ENCODE peak calls at places on chromosomes 16 and 17, in eight cellular contexts. O is left ventricle myocardium inferior; A is adrenal gland; Y is mammary epithelial cell; V is psoas muscle; W is body of pancreas; U is CD8-positive, alpha-beta T cell; S is cardiac muscle cell. P is an unnamed sample.

GRCh38 chr17:71251276-71251675 is 869.5 kb upstream of the SOX9 start:
- DNase-seq in O (no peak), A (no peak), Y (peak; percentile 27), V (no peak), W (no peak), U (no peak), S (no peak), P (no peak)

GRCh38 chr17:4536742-4537411 is 18.3 kb downstream of the MYBBP1A start:
- DNase-seq in O (peak; percentile 42), A (no peak), Y (no peak), V (peak; percentile 70), W (no peak), U (no peak), S (peak; percentile 71), P (no peak)

GRCh38 chr16:72940886-72941285 is 107.0 kb downstream of the ZFHX3 start:
- DNase-seq in O (no peak), A (no peak), Y (no peak), V (no peak), W (no peak), U (no peak), S (no peak), P (no peak)

GRCh38 chr16:56369202-56369601 is 56.1 kb downstream of the AMFR start:
- DNase-seq in O (no peak), A (no peak), Y (no peak), V (no peak), W (peak; percentile 64), U (no peak), S (no peak), P (peak; percentile 80)

GRCh38 chr17:76261421-76262215 is 3.5 kb upstream of the UBALD2 start:
- DNase-seq in O (no peak), A (no peak), Y (no peak), V (no peak), W (no peak), U (no peak), S (no peak), P (no peak)

GRCh38 chr17:59154335-59154720 is 658 bp downstream of the SKA2 start:
- DNase-seq in O (no peak), A (peak; percentile 54), Y (peak; percentile 64), V (peak; percentile 58), W (peak; percentile 40), U (peak; percentile 17), S (peak; percentile 62), P (peak; percentile 37)

GRCh38 chr16:4691666-4692412 is 1.5 kb upstream of the NUDT16L1 start:
- DNase-seq in O (no peak), A (no peak), Y (no peak), V (peak; percentile 55), W (no peak), U (no peak), S (no peak), P (no peak)

GRCh38 chr16:78142784-78143183 is 43.3 kb downstream of the WWOX start:
- DNase-seq in O (no peak), A (no peak), Y (no peak), V (no peak), W (no peak), U (no peak), S (peak; percentile 2), P (no peak)

GRCh38 chr16:3175157-3176153 is 12.5 kb upstream of the OR1F1 start:
- DNase-seq in O (no peak), A (no peak), Y (peak; percentile 78), V (no peak), W (no peak), U (no peak), S (peak; percentile 40), P (no peak)

GRCh38 chr17:4332296-4332970 is 34.0 kb downstream of the UBE2G1 start:
- DNase-seq in O (no peak), A (no peak), Y (peak; percentile 42), V (no peak), W (no peak), U (no peak), S (no peak), P (no peak)

GRCh38 chr16:84180519-84181140 is 6.2 kb downstream of the TAF1C start:
- DNase-seq in O (peak; percentile 62), A (peak; percentile 9), Y (no peak), V (no peak), W (no peak), U (no peak), S (no peak), P (no peak)

GRCh38 chr17:43778337-43779144 is at the start of gene DUSP3:
- DNase-seq in O (peak; percentile 95), A (peak; percentile 98), Y (peak; percentile 88), V (peak; percentile 98), W (peak; percentile 98), U (peak; percentile 53), S (peak; percentile 95), P (peak; percentile 98)

GRCh38 chr16:66406534-66407368 is 20.3 kb upstream of the BEAN1 start:
- DNase-seq in O (peak; percentile 89), A (peak; percentile 86), Y (peak; percentile 68), V (peak; percentile 91), W (peak; percentile 82), U (peak; percentile 90), S (peak; percentile 75), P (peak; percentile 89)

GRCh38 chr16:47311738-47312505 is 148.9 kb downstream of the ITFG1 start:
- DNase-seq in O (no peak), A (no peak), Y (peak; percentile 66), V (no peak), W (no peak), U (no peak), S (peak; percentile 8), P (no peak)

GRCh38 chr16:84086996-84087395 is 29.7 kb downstream of the MBTPS1 start:
- DNase-seq in O (no peak), A (no peak), Y (no peak), V (no peak), W (no peak), U (no peak), S (no peak), P (no peak)

GRCh38 chr16:57504491-57504890 is 18.2 kb upstream of the DOK4 start:
- DNase-seq in O (no peak), A (no peak), Y (no peak), V (peak; percentile 7), W (no peak), U (no peak), S (no peak), P (no peak)

GRCh38 chr16:50102046-50102756 is 36.4 kb downstream of the HEATR3 start:
- DNase-seq in O (no peak), A (no peak), Y (peak; percentile 58), V (no peak), W (no peak), U (no peak), S (peak; percentile 10), P (no peak)

GRCh38 chr16:74726056-74726455 is 25.4 kb upstream of the MLKL start:
- DNase-seq in O (no peak), A (no peak), Y (no peak), V (peak; percentile 14), W (no peak), U (no peak), S (no peak), P (no peak)

GRCh38 chr16:13984794-13985193 is 64.8 kb downstream of the ERCC4 start:
- DNase-seq in O (no peak), A (no peak), Y (no peak), V (no peak), W (no peak), U (no peak), S (no peak), P (no peak)

GRCh38 chr17:54620380-54620978 is 280.2 kb upstream of the TOM1L1 start:
- DNase-seq in O (no peak), A (no peak), Y (no peak), V (no peak), W (no peak), U (no peak), S (no peak), P (no peak)

GRCh38 chr16:27439273-27440018 is 37.5 kb downstream of the IL21R start:
- DNase-seq in O (no peak), A (no peak), Y (no peak), V (no peak), W (no peak), U (no peak), S (no peak), P (no peak)

DNA sequence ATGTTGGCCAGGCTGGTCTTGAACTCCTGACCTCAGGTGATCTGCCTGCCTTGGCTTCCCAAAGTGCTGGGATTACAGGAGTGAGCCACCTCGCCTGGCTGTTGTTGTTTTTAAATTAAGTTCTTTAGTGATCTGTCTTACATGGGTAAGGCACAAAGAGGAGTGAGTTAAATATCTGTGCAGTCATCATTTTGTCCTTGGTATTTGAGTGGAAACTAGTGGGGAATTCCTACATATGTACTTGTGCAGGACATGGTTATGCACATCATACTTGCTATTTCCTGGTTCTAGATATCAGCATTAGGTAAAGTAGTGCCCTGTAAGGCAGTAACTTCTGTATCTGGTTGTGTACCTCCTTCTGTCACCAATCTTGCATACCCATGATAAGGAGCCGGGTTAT is 3.7 kb downstream of the KPNB1 start:
- DNase-seq in O (no peak), A (no peak), Y (no peak), V (no peak), W (no peak), U (no peak), S (no peak), P (no peak)
- TF ChIP-seq CTCF in O (no peak), A (no peak), Y (no peak), V (no peak), W (no peak), U (no peak), S (no peak), P (no peak)

DNA sequence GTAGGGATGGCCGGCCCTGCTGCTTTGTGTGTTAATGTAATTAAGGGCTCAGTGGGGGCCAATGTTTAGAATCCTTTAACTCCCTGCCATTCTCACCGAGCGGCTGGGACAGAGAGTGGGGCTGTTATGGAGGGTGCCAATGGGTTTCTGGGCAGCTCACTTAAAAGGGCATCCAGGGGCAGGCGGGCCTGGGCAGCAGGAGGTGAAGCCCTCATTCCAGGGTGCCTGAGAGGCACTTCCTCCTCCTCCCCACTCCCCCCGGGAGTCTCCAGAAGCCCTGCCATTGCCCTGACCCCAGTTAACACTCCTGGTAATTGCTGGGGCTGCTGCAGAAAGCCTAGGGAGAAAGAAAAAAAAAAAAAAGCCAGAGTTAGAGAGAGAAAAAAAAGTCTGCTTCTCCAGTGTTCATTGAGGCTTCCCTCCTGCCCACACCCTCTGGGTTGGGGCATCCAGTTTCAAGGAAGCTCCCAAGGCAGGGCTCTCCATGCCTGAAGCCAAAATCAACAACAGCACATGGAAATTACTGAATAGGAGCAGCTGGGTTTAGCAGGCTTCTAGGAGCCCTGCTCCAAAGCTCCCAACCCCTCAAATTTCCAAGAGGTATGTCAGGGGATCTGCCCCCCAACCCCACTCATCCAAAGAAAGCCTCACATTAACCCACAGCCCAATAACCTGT is 28.0 kb downstream of the CUEDC1 start:
- DNase-seq in O (peak; percentile 47), A (no peak), Y (peak; percentile 59), V (peak; percentile 42), W (peak; percentile 42), U (no peak), S (peak; percentile 72), P (peak; percentile 53)
- H3K4me1 ChIP-seq in O (peaks cover 96% of the 10 kb centered on the region), A (peaks cover 44% of the 10 kb centered on the region), Y (peaks cover 7% of the 10 kb centered on the region), V (peaks cover 76% of the 10 kb centered on the region), W (peaks cover 34% of the 10 kb centered on the region), U (no peaks in the 10 kb centered on the region), S (peaks cover 5% of the 10 kb centered on the region), P (peaks cover 45% of the 10 kb centered on the region)

GRCh38 chr16:159136-159849 is 6.5 kb upstream of the HBM start:
- DNase-seq in O (no peak), A (no peak), Y (no peak), V (no peak), W (no peak), U (no peak), S (no peak), P (no peak)
- TF ChIP-seq CTCF in O (no peak), A (no peak), Y (no peak), V (no peak), W (no peak), U (no peak), S (no peak), P (no peak)

GRCh38 chr17:57410169-57410568 is 153.8 kb downstream of the MSI2 start:
- DNase-seq in O (no peak), A (no peak), Y (no peak), V (no peak), W (no peak), U (no peak), S (no peak), P (no peak)
- H3K4me1 ChIP-seq in O (peaks cover 30% of the 10 kb centered on the region), A (peaks cover 36% of the 10 kb centered on the region), Y (no peaks in the 10 kb centered on the region), V (peaks cover 44% of the 10 kb centered on the region), W (peaks cover 31% of the 10 kb centered on the region), U (peaks cover 29% of the 10 kb centered on the region), S (peaks cover 38% of the 10 kb centered on the region), P (peaks cover 52% of the 10 kb centered on the region)

P was measured in stomach.